ENCODE peak calls at places on chromosome 22, in eight cellular contexts. J is WERI-Rb-1, P is substantia nigra, V is cardiac muscle cell, W is caudate nucleus, O is sigmoid colon, E is AG04450, G is RWPE1. U is an unnamed sample.
A peak's percentile ranks its signal among the peaks of the same experiment; 100 is the strongest.

GRCh38 chr22:38257170-38257569 is 15.6 kb downstream of the TMEM184B start:
- DNase-seq in J (no peak), P (no peak), V (no peak), W (no peak), O (peak; percentile 78), E (peak; percentile 46), G (no peak), U (no peak)

GRCh38 chr22:28899199-28899853 is 16.0 kb downstream of the ZNRF3 start:
- DNase-seq in J (no peak), P (no peak), V (no peak), W (no peak), O (peak; percentile 46), E (no peak), G (peak; percentile 61), U (no peak)

GRCh38 chr22:42536166-42536565 is 16.6 kb upstream of the RRP7A start:
- DNase-seq in J (no peak), P (no peak), V (no peak), W (no peak), O (no peak), E (no peak), G (no peak), U (no peak)

GRCh38 chr22:42720263-42721044 is at the start of gene A4GALT:
- DNase-seq in J (no peak), P (no peak), V (peak; percentile 52), W (no peak), O (no peak), E (no peak), G (peak; percentile 13), U (peak; percentile 75)

GRCh38 chr22:35191412-35191811 is 65.9 kb upstream of the HMGXB4 start:
- DNase-seq in J (no peak), P (no peak), V (no peak), W (no peak), O (no peak), E (no peak), G (peak; percentile 27), U (no peak)

GRCh38 chr22:42719656-42720262 is 911 bp downstream of the A4GALT start:
- DNase-seq in J (no peak), P (no peak), V (no peak), W (no peak), O (no peak), E (no peak), G (peak; percentile 20), U (peak; percentile 77)

GRCh38 chr22:41003041-41003440 is 51.9 kb downstream of the RBX1 start:
- DNase-seq in J (no peak), P (no peak), V (no peak), W (no peak), O (no peak), E (no peak), G (peak; percentile 6), U (no peak)

GRCh38 chr22:32764330-32765116 is 37.0 kb upstream of the TIMP3 start:
- DNase-seq in J (peak; percentile 51), P (no peak), V (peak; percentile 28), W (no peak), O (peak; percentile 89), E (peak; percentile 72), G (no peak), U (no peak)

GRCh38 chr22:38062782-38063181 is 5.6 kb downstream of the PICK1 start:
- DNase-seq in J (no peak), P (peak; percentile 17), V (no peak), W (peak; percentile 41), O (no peak), E (no peak), G (no peak), U (no peak)

GRCh38 chr22:17218341-17218740 is 894 bp downstream of the ADA2 start:
- DNase-seq in J (no peak), P (no peak), V (no peak), W (no peak), O (no peak), E (no peak), G (no peak), U (peak; percentile 73)

GRCh38 chr22:30575011-30575671 is 676 bp upstream of the GAL3ST1 start:
- DNase-seq in J (peak; percentile 33), P (peak; percentile 39), V (no peak), W (peak; percentile 61), O (no peak), E (peak; percentile 38), G (no peak), U (peak; percentile 75)

GRCh38 chr22:17266261-17266971 is 47.2 kb upstream of the ADA2 start:
- DNase-seq in J (peak; percentile 89), P (no peak), V (peak; percentile 29), W (peak; percentile 14), O (no peak), E (no peak), G (no peak), U (peak; percentile 96)

GRCh38 chr22:41256898-41257260 is 16.1 kb upstream of the CHADL start:
- DNase-seq in J (no peak), P (no peak), V (no peak), W (no peak), O (no peak), E (no peak), G (no peak), U (no peak)

GRCh38 chr22:29427176-29427760 is 11.1 kb upstream of the RFPL1 start:
- DNase-seq in J (no peak), P (no peak), V (no peak), W (no peak), O (no peak), E (no peak), G (no peak), U (no peak)

GRCh38 chr22:35022291-35022690 is 43.7 kb upstream of the ISX start:
- DNase-seq in J (no peak), P (no peak), V (no peak), W (no peak), O (no peak), E (no peak), G (no peak), U (peak; percentile 15)

GRCh38 chr22:31230155-31230870 is 18.2 kb downstream of the LIMK2 start:
- DNase-seq in J (no peak), P (no peak), V (no peak), W (no peak), O (no peak), E (no peak), G (no peak), U (no peak)

GRCh38 chr22:41801886-41802285 is 1.4 kb downstream of the CCDC134 start:
- DNase-seq in J (no peak), P (no peak), V (no peak), W (no peak), O (no peak), E (no peak), G (no peak), U (no peak)

GRCh38 chr22:33110562-33111163 is 52.5 kb upstream of the SYN3 start:
- DNase-seq in J (no peak), P (no peak), V (no peak), W (no peak), O (no peak), E (no peak), G (no peak), U (no peak)

DNA sequence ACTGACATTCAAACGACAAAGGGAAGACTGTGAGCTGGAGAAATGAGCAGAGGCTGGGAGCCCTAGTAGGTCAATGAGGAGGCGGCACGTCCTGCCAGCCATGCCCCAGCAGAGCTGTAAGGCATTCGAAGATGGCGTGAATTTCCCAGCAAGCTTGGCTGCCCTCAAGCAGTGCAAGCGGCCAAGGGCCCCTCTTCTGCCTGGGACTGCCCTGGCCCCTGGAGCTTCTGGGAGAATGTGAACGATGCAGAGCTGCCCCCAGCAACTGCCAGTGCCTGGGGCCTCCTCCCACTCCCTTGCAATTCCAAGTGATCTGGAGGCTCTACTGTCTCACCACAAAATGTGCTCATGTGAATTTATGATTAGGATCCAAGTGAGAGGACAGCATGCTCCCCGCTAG is 4.3 kb downstream of the PPM1F start:
- DNase-seq in J (no peak), P (no peak), V (peak; percentile 10), W (no peak), O (no peak), E (no peak), G (no peak), U (peak; percentile 47)
- H3K27ac ChIP-seq in J (no peak overlapping the region), P (no peak overlapping the region), V (no peak overlapping the region), W (peak overlapping the region; percentile 36), O (peak overlapping the region; percentile 69), E (peak overlapping the region; percentile 21), G (peak overlapping the region; percentile 32), U (no peak overlapping the region)

DNA sequence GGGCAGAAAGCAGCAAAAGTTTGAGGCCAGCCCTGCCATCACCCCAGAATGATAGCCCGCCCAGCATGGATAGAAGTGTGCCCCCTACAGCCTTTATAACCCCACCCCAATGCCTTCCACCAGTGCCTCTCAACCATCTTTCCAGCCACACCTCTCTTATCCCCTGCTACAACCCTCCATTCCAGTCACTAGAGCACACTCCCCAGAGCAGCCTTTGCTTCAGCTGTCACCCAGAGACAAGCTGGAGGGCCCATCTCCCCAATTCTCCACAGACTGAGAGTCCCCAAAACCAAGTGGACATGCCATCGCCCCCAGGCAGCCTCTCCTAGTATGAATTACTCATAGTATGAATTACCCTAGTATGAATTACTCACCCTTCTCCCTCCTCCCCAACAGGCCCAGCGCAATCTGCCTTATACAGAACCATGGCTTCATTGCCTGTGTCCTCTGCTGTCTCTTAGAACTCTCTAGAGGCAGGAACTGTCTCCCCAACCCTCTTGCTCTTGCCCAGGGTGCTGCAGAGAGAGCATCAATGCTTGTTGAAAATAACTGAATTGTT is 24.9 kb downstream of the MYH9 start:
- DNase-seq in J (no peak), P (no peak), V (no peak), W (no peak), O (no peak), E (no peak), G (no peak), U (no peak)
- H3K27ac ChIP-seq in J (no peak overlapping the region), P (peak overlapping the region; percentile 35), V (peak overlapping the region; percentile 92), W (no peak overlapping the region), O (peak overlapping the region; percentile 100), E (peak overlapping the region; percentile 87), G (peak overlapping the region; percentile 89), U (no peak overlapping the region)

DNA sequence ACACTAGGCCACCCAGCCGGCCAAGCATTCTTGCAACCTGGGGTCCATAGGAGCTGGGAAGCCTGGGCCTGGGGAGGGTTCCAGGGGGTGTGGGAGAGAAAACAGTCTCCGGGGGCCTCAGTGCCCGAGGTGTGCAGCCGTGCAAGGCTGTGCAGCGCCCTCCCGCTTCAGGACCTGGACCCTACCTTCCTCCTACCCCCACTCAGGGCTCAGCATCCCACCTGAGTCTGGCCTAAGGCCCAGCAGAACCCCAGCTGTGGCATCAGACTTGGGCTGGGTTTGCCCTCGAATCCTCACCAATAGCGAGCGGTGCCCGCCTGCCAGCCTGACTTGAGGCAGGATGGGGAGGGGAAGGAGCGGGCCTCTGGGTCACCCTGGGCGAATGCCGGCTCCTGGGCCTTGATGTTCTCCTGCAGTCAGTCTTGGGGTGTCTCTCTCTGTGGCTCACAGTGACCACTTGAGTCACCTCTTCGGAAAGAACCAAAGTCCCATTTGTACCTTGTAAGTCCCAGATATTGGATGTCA is 53.6 kb upstream of the PPARA start:
- DNase-seq in J (no peak), P (no peak), V (no peak), W (no peak), O (no peak), E (no peak), G (no peak), U (no peak)
- H3K27ac ChIP-seq in J (no peak overlapping the region), P (peak overlapping the region; percentile 80), V (no peak overlapping the region), W (peak overlapping the region; percentile 18), O (peak overlapping the region; percentile 98), E (no peak overlapping the region), G (peak overlapping the region; percentile 99), U (no peak overlapping the region)

GRCh38 chr22:27163162-27164137 is 506.1 kb downstream of the MIAT start:
- DNase-seq in J (no peak), P (no peak), V (no peak), W (no peak), O (no peak), E (no peak), G (no peak), U (no peak)
- H3K27ac ChIP-seq in J (no peak overlapping the region), P (no peak overlapping the region), V (no peak overlapping the region), W (no peak overlapping the region), O (no peak overlapping the region), E (no peak overlapping the region), G (no peak overlapping the region), U (no peak overlapping the region)

GRCh38 chr22:44116755-44117684 is 63.7 kb upstream of the PARVG start:
- DNase-seq in J (no peak), P (no peak), V (no peak), W (no peak), O (peak; percentile 52), E (no peak), G (no peak), U (no peak)
- H3K27ac ChIP-seq in J (no peak overlapping the region), P (no peak overlapping the region), V (no peak overlapping the region), W (no peak overlapping the region), O (no peak overlapping the region), E (no peak overlapping the region), G (no peak overlapping the region), U (no peak overlapping the region)